ENCODE peak calls at places on chromosomes 1 and 21, in ten cellular contexts. Y, P, K, I, J, U, O, Q, R and N are unnamed samples.

GRCh38 chr1:31583995-31584868 is 7.9 kb downstream of the TINAGL1 start:
- DNase-seq in Y (no peak), P (peak; percentile 90), K (peak; percentile 19), I (no peak), J (peak; percentile 21), U (peak; percentile 76), O (no peak), Q (peak; percentile 10), R (no peak), N (peak; percentile 41)

GRCh38 chr1:177355575-177355974 is 184.8 kb downstream of the BRINP2 start:
- DNase-seq in Y (no peak), P (no peak), K (no peak), I (peak; percentile 77), J (peak; percentile 57), U (peak; percentile 46), O (no peak), Q (peak; percentile 63), R (peak; percentile 73), N (peak; percentile 62)

GRCh38 chr1:99658031-99658290 is 12.0 kb downstream of the PALMD start:
- DNase-seq in Y (no peak), P (no peak), K (no peak), I (no peak), J (no peak), U (no peak), O (no peak), Q (no peak), R (no peak), N (no peak)

GRCh38 chr1:215376544-215377264 is 190.4 kb upstream of the KCTD3 start:
- DNase-seq in Y (no peak), P (no peak), K (no peak), I (no peak), J (peak; percentile 79), U (no peak), O (no peak), Q (peak; percentile 13), R (no peak), N (no peak)

GRCh38 chr1:185373813-185374524 is 56.9 kb upstream of the IVNS1ABP start:
- DNase-seq in Y (no peak), P (peak; percentile 77), K (no peak), I (no peak), J (peak; percentile 38), U (no peak), O (no peak), Q (peak; percentile 40), R (no peak), N (no peak)

GRCh38 chr1:17118706-17119075 is 560 bp downstream of the PADI2 start:
- DNase-seq in Y (no peak), P (peak; percentile 79), K (no peak), I (peak; percentile 57), J (no peak), U (no peak), O (no peak), Q (no peak), R (no peak), N (no peak)

GRCh38 chr1:247639381-247639981 is 34.1 kb downstream of the OR2G3 start:
- DNase-seq in Y (peak; percentile 28), P (peak; percentile 86), K (no peak), I (peak; percentile 94), J (peak; percentile 63), U (peak; percentile 73), O (no peak), Q (peak; percentile 68), R (no peak), N (peak; percentile 83)

GRCh38 chr21:32007461-32007860 is 134.6 kb downstream of the HUNK start:
- DNase-seq in Y (no peak), P (no peak), K (no peak), I (no peak), J (peak; percentile 84), U (no peak), O (no peak), Q (peak; percentile 88), R (no peak), N (no peak)

GRCh38 chr1:106222415-106222814 is 834.1 kb upstream of the PRMT6 start:
- DNase-seq in Y (no peak), P (no peak), K (no peak), I (no peak), J (peak; percentile 0), U (no peak), O (no peak), Q (no peak), R (no peak), N (no peak)

GRCh38 chr1:119372493-119373086 is 4.0 kb downstream of the HAO2 start:
- DNase-seq in Y (no peak), P (no peak), K (no peak), I (peak; percentile 70), J (peak; percentile 37), U (peak; percentile 87), O (no peak), Q (peak; percentile 53), R (peak; percentile 51), N (no peak)

GRCh38 chr1:59107516-59107915 is 189.4 kb upstream of the FGGY start:
- DNase-seq in Y (no peak), P (peak; percentile 80), K (no peak), I (no peak), J (no peak), U (no peak), O (no peak), Q (peak; percentile 27), R (no peak), N (no peak)

GRCh38 chr1:2230781-2231666 is 2.9 kb downstream of the SKI start:
- DNase-seq in Y (no peak), P (no peak), K (no peak), I (no peak), J (peak; percentile 39), U (no peak), O (peak; percentile 52), Q (no peak), R (no peak), N (no peak)

GRCh38 chr1:21340230-21340564 is 49.9 kb upstream of the ECE1 start:
- DNase-seq in Y (no peak), P (no peak), K (peak; percentile 49), I (no peak), J (no peak), U (no peak), O (no peak), Q (no peak), R (no peak), N (no peak)

GRCh38 chr21:33064623-33064996 is 5.3 kb upstream of the OLIG1 start:
- DNase-seq in Y (no peak), P (no peak), K (no peak), I (peak; percentile 35), J (no peak), U (no peak), O (no peak), Q (no peak), R (no peak), N (no peak)

GRCh38 chr1:83026745-83027144 is 972.2 kb downstream of the TTLL7 start:
- DNase-seq in Y (no peak), P (no peak), K (no peak), I (no peak), J (peak; percentile 51), U (no peak), O (no peak), Q (peak; percentile 24), R (no peak), N (no peak)

GRCh38 chr1:41161851-41162250 is 80.3 kb downstream of the SCMH1 start:
- DNase-seq in Y (no peak), P (no peak), K (no peak), I (no peak), J (no peak), U (no peak), O (no peak), Q (no peak), R (no peak), N (no peak)

GRCh38 chr1:164561007-164561406 is 2.0 kb downstream of the PBX1 start:
- DNase-seq in Y (no peak), P (no peak), K (no peak), I (no peak), J (no peak), U (no peak), O (no peak), Q (no peak), R (no peak), N (no peak)

GRCh38 chr21:41363370-41364270 is 1.8 kb downstream of the MX2 start:
- DNase-seq in Y (no peak), P (peak; percentile 59), K (no peak), I (no peak), J (no peak), U (no peak), O (no peak), Q (no peak), R (no peak), N (no peak)

GRCh38 chr1:34870395-34870794 is 10.8 kb upstream of the SMIM12 start:
- DNase-seq in Y (no peak), P (no peak), K (no peak), I (no peak), J (no peak), U (no peak), O (no peak), Q (no peak), R (no peak), N (no peak)

GRCh38 chr1:162094271-162094670 is 24.8 kb downstream of the NOS1AP start:
- DNase-seq in Y (no peak), P (no peak), K (no peak), I (no peak), J (peak; percentile 14), U (no peak), O (no peak), Q (no peak), R (no peak), N (no peak)

GRCh38 chr21:45381865-45382697 is 22.9 kb upstream of the COL18A1 start:
- DNase-seq in Y (no peak), P (peak; percentile 41), K (no peak), I (no peak), J (no peak), U (no peak), O (no peak), Q (no peak), R (no peak), N (no peak)

GRCh38 chr1:1086911-1087341 is 12.8 kb upstream of the RNF223 start:
- DNase-seq in Y (no peak), P (peak; percentile 49), K (no peak), I (no peak), J (no peak), U (no peak), O (no peak), Q (no peak), R (no peak), N (no peak)

GRCh38 chr1:54407957-54408700 is 1.9 kb upstream of the SSBP3 start:
- DNase-seq in Y (no peak), P (no peak), K (no peak), I (no peak), J (peak; percentile 93), U (no peak), O (no peak), Q (peak; percentile 85), R (no peak), N (no peak)

GRCh38 chr1:204104331-204105222 is 31.7 kb downstream of the SOX13 start:
- DNase-seq in Y (peak; percentile 32), P (no peak), K (peak; percentile 14), I (no peak), J (no peak), U (no peak), O (no peak), Q (no peak), R (no peak), N (no peak)

GRCh38 chr1:27598902-27599528 is 4.9 kb downstream of the AHDC1 start:
- DNase-seq in Y (peak; percentile 45), P (peak; percentile 88), K (no peak), I (no peak), J (peak; percentile 64), U (peak; percentile 91), O (no peak), Q (peak; percentile 88), R (no peak), N (no peak)

GRCh38 chr1:231628207-231628876 is 1.8 kb downstream of the DISC1 start:
- DNase-seq in Y (no peak), P (no peak), K (no peak), I (no peak), J (peak; percentile 12), U (peak; percentile 41), O (no peak), Q (no peak), R (no peak), N (no peak)

GRCh38 chr1:43637267-43637666 is 12.7 kb upstream of the KDM4A start:
- DNase-seq in Y (no peak), P (no peak), K (no peak), I (no peak), J (no peak), U (no peak), O (no peak), Q (no peak), R (no peak), N (no peak)

GRCh38 chr1:209880051-209880450 is 52.3 kb downstream of the UTP25 start:
- DNase-seq in Y (no peak), P (no peak), K (no peak), I (no peak), J (no peak), U (no peak), O (no peak), Q (no peak), R (no peak), N (no peak)